ENCODE peak calls at places on chromosomes 3 and 15, in nine cellular contexts. G is ureter, P is left lung, K is bronchial epithelial cell, W is endothelial cell, Q is NCI-H1092, Z is GM12891, U is adipocyte, D is activated gamma-delta T cell treated with Interleukin-2 at 50 U/mL for 16 hours. O is an unnamed sample.

GRCh38 chr3:30437172-30437571 is 169.2 kb upstream of the TGFBR2 start:
- DNase-seq in P (peak; percentile 52), D (no peak), K (peak; percentile 29), Q (no peak), U (peak; percentile 54), G (no peak), W (no peak), Z (no peak), O (no peak)

GRCh38 chr15:53658827-53659226 is 100.6 kb downstream of the WDR72 start:
- DNase-seq in Z (no peak), G (no peak), D (no peak), K (peak; percentile 3), Q (peak; percentile 86), P (no peak), W (no peak), U (no peak), O (no peak)

GRCh38 chr3:188796122-188796631 is 375.6 kb upstream of the TPRG1 start:
- DNase-seq in Z (no peak), U (peak; percentile 71), D (no peak), K (peak; percentile 67), Q (no peak), G (no peak), W (no peak), P (peak; percentile 58), O (no peak)

GRCh38 chr3:123458255-123458654 is 9.4 kb upstream of the ADCY5 start:
- DNase-seq in Z (no peak), U (no peak), K (no peak), P (no peak), G (no peak), W (no peak), Q (no peak), D (no peak), O (no peak)

GRCh38 chr3:155554777-155555445 is 190.0 kb downstream of the PLCH1 start:
- DNase-seq in P (no peak), Z (no peak), G (no peak), U (no peak), D (no peak), W (peak; percentile 52), Q (no peak), K (peak; percentile 17), O (peak; percentile 5)

GRCh38 chr3:101423984-101424888 is 88.8 kb downstream of the SENP7 start:
- DNase-seq in K (no peak), Q (no peak), P (no peak), G (no peak), Z (no peak), D (no peak), U (no peak), W (no peak), O (peak; percentile 45)

GRCh38 chr15:99092554-99093172 is 12.2 kb upstream of the SYNM start:
- DNase-seq in U (no peak), K (no peak), P (no peak), D (no peak), W (no peak), Z (no peak), Q (no peak), G (no peak), O (no peak)

GRCh38 chr3:24725514-24726255 is 231.0 kb upstream of the THRB start:
- DNase-seq in K (peak; percentile 95), Z (no peak), U (no peak), Q (no peak), P (no peak), D (no peak), G (no peak), W (no peak), O (no peak)

GRCh38 chr3:197050511-197050910 is 20.9 kb upstream of the MELTF start:
- DNase-seq in W (no peak), U (no peak), Q (no peak), Z (no peak), K (no peak), G (no peak), P (no peak), D (no peak), O (no peak)

GRCh38 chr3:134353831-134354611 is 20.2 kb downstream of the AMOTL2 start:
- DNase-seq in P (peak; percentile 68), K (no peak), Z (no peak), Q (no peak), W (no peak), G (no peak), D (no peak), U (no peak), O (no peak)

GRCh38 chr3:136862611-136862951 is 573 bp downstream of the NCK1 start:
- DNase-seq in D (peak; percentile 29), W (peak; percentile 50), Z (peak; percentile 33), K (peak; percentile 64), G (peak; percentile 64), P (peak; percentile 73), U (peak; percentile 81), Q (peak; percentile 61), O (peak; percentile 48)

GRCh38 chr3:39788484-39788883 is 20.9 kb upstream of the MYRIP start:
- DNase-seq in Q (no peak), G (no peak), W (no peak), D (no peak), P (no peak), Z (no peak), K (no peak), U (no peak), O (no peak)

O was measured in activated T-cell treated with anti-CD3 and anti-CD28 coated beads, Interleukin-2, amount 50 U/mL, for 72 hours.